ENCODE peak calls at places on chromosomes 1 and 21, in eight cellular contexts. V, K, I, S, F, Z, X and L are unnamed samples.

GRCh38 chr1:211382182-211382713 is 55.6 kb downstream of the TRAF5 start:
- DNase-seq in K (peak; percentile 4), I (no peak), S (no peak), Z (no peak), V (no peak), X (no peak), F (no peak), L (no peak)

GRCh38 chr1:225556694-225557093 is 96.2 kb downstream of the ENAH start:
- DNase-seq in S (no peak), Z (no peak), K (no peak), X (no peak), V (no peak), I (no peak), F (no peak), L (no peak)

GRCh38 chr21:21682172-21682571 is 684.0 kb downstream of the NCAM2 start:
- DNase-seq in S (no peak), Z (peak; percentile 69), K (no peak), F (no peak), V (no peak), I (peak; percentile 67), X (peak; percentile 7), L (no peak)

GRCh38 chr1:48692235-48692634 is 84.5 kb downstream of the BEND5 start:
- DNase-seq in F (no peak), Z (no peak), S (no peak), X (no peak), I (no peak), K (no peak), V (no peak), L (no peak)

GRCh38 chr21:42878678-42878992 is 704 bp downstream of the WDR4 start:
- DNase-seq in X (no peak), V (no peak), K (no peak), S (no peak), F (no peak), I (no peak), Z (no peak), L (peak; percentile 20)

GRCh38 chr21:27104749-27105439 is 138.0 kb upstream of the ADAMTS5 start:
- DNase-seq in V (no peak), I (peak; percentile 54), F (no peak), K (no peak), Z (peak; percentile 22), X (peak; percentile 65), S (no peak), L (no peak)

GRCh38 chr1:228020686-228021525 is 14.1 kb downstream of the WNT3A start:
- DNase-seq in X (no peak), S (no peak), F (no peak), K (no peak), V (no peak), I (no peak), Z (no peak), L (no peak)

GRCh38 chr1:99788896-99789295 is 22.5 kb upstream of the FRRS1 start:
- DNase-seq in K (no peak), I (no peak), Z (no peak), X (no peak), F (no peak), S (no peak), V (no peak), L (no peak)

GRCh38 chr1:59545830-59546229 is 248.9 kb downstream of the FGGY start:
- DNase-seq in I (no peak), Z (no peak), S (no peak), X (no peak), V (no peak), F (no peak), K (no peak), L (no peak)

GRCh38 chr1:61133048-61134019 is 51.0 kb downstream of the NFIA start:
- DNase-seq in F (no peak), S (no peak), Z (peak; percentile 42), X (no peak), V (no peak), I (no peak), K (no peak), L (no peak)

GRCh38 chr1:18256318-18257235 is 149.0 kb downstream of the IGSF21 start:
- DNase-seq in S (no peak), V (no peak), F (peak; percentile 27), I (peak; percentile 59), X (no peak), Z (peak; percentile 2), K (peak; percentile 4), L (peak; percentile 23)

GRCh38 chr1:203077367-203077766 is 8.4 kb downstream of the MYOG start:
- DNase-seq in X (no peak), F (no peak), Z (no peak), S (no peak), K (no peak), V (no peak), I (no peak), L (no peak)

GRCh38 chr1:113929750-113930498 is 800 bp downstream of the HIPK1 start:
- DNase-seq in V (peak; percentile 74), S (peak; percentile 71), Z (peak; percentile 26), X (no peak), I (peak; percentile 74), K (peak; percentile 69), F (peak; percentile 31), L (no peak)

GRCh38 chr1:14140800-14141526 is 441.0 kb downstream of the PRDM2 start:
- DNase-seq in I (peak; percentile 12), X (no peak), S (peak; percentile 31), F (peak; percentile 72), K (no peak), V (peak; percentile 80), Z (no peak), L (no peak)

GRCh38 chr1:53197301-53198205 is 929 bp downstream of the CPT2 start:
- DNase-seq in I (peak; percentile 55), K (no peak), S (no peak), V (no peak), X (no peak), Z (no peak), F (no peak), L (no peak)

GRCh38 chr1:21623411-21623961 is 45.7 kb downstream of the RAP1GAP start:
- DNase-seq in I (no peak), V (no peak), Z (no peak), S (peak; percentile 86), F (no peak), X (no peak), K (no peak), L (peak; percentile 84)

GRCh38 chr1:230208619-230209261 is 141.7 kb downstream of the GALNT2 start:
- DNase-seq in S (no peak), X (no peak), F (no peak), K (no peak), Z (no peak), V (no peak), I (no peak), L (no peak)

GRCh38 chr1:200673952-200674823 is 4.5 kb upstream of the DDX59 start:
- DNase-seq in K (no peak), F (no peak), V (no peak), I (peak; percentile 9), S (no peak), X (no peak), Z (no peak), L (no peak)

GRCh38 chr1:182890927-182891610 is 51.9 kb downstream of the DHX9 start:
- DNase-seq in K (no peak), X (no peak), I (no peak), Z (no peak), S (peak; percentile 61), V (no peak), F (no peak), L (no peak)

GRCh38 chr21:45914321-45914845 is 67.2 kb upstream of the COL6A1 start:
- DNase-seq in Z (no peak), V (no peak), F (no peak), S (no peak), K (no peak), I (no peak), X (no peak), L (no peak)
- H3K4me3 ChIP-seq in Z (no peak overlapping the region), V (no peak overlapping the region), F (no peak overlapping the region), S (no peak overlapping the region), K (no peak overlapping the region), I (no peak overlapping the region), X (no peak overlapping the region), L (no peak overlapping the region)

GRCh38 chr1:245008761-245009160 is 144.4 kb upstream of the HNRNPU start:
- DNase-seq in S (no peak), I (no peak), K (no peak), Z (no peak), X (no peak), V (no peak), F (no peak), L (no peak)
- H3K4me3 ChIP-seq in S (no peak overlapping the region), I (no peak overlapping the region), K (no peak overlapping the region), Z (no peak overlapping the region), X (no peak overlapping the region), V (no peak overlapping the region), F (no peak overlapping the region), L (no peak overlapping the region)

GRCh38 chr1:172393354-172393753 is 27.1 kb upstream of the C1orf105 start:
- DNase-seq in K (no peak), F (no peak), S (no peak), V (no peak), Z (no peak), I (no peak), X (no peak), L (no peak)

GRCh38 chr1:172390243-172390619 is 30.3 kb upstream of the C1orf105 start:
- DNase-seq in I (no peak), K (no peak), V (no peak), S (no peak), F (no peak), X (no peak), Z (no peak), L (no peak)

GRCh38 chr1:172388490-172388889 is 32.0 kb upstream of the C1orf105 start:
- DNase-seq in F (no peak), V (no peak), I (no peak), S (no peak), X (no peak), K (no peak), Z (no peak), L (no peak)

GRCh38 chr1:172391972-172392371 is 28.5 kb upstream of the C1orf105 start:
- DNase-seq in K (no peak), S (no peak), V (no peak), I (no peak), X (no peak), Z (no peak), F (no peak), L (no peak)

DNA sequence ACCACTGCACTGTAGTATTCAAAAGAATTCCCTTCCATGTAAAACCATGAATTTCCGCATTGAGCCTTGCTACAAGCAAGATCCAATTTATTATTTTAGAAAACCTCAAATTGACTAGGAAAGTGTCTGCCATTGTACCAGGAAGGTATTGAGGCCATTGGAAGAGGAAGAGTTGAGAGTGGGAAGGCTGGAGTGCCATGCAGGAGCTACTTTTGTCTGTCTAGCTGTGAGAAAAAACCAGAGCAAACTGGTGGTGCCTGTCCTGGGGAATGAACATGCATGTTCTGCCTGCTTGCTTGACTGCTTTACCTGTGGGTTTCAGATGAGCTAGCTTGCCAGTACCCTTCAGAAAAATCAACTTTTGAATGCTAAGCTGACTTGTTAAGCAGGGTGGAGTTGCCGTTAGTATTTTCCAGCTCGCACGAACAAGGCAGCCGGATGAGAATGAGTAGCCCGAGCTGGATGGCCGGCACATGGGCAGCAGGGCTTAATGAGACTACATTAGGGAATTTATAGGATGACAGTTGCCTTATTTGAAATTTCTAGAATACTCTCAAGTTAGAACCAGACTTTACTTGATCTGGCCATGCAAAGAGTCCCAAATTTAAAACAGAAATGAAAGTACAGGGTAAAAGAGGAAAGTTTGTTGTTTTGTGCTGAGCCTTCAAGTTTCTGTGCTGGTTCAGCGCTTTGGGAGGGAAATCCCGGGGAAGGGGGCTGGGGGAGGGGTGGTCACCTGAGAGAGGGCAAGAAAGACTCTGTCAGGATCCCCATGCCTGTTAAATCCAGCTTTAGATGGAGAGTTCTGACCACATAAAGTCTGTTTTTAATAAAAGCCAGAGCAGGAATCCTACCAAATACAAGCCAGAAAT is 29.6 kb upstream of the C1orf105 start:
- DNase-seq in Z (no peak), I (peak; percentile 81), X (peak; percentile 62), K (no peak), S (peak; percentile 44), F (no peak), V (peak; percentile 65), L (no peak)
- H3K4me3 ChIP-seq in Z (no peak overlapping the region), I (peak overlapping the region; percentile 48), X (peak overlapping the region; percentile 10), K (no peak overlapping the region), S (no peak overlapping the region), F (peak overlapping the region; percentile 19), V (peak overlapping the region; percentile 25), L (no peak overlapping the region)

GRCh38 chr1:64864018-64864945 is 102.1 kb downstream of the JAK1 start:
- DNase-seq in I (no peak), V (peak; percentile 76), X (no peak), F (peak; percentile 65), K (peak; percentile 37), Z (no peak), S (peak; percentile 83), L (peak; percentile 49)
- H3K4me3 ChIP-seq in I (no peak overlapping the region), V (no peak overlapping the region), X (no peak overlapping the region), F (no peak overlapping the region), K (no peak overlapping the region), Z (no peak overlapping the region), S (no peak overlapping the region), L (no peak overlapping the region)